ENCODE peak calls at places on chromosomes 11 and 22, in nine cellular contexts. M, C, V, F, W, O, S, Q and N are unnamed samples.
A peak's percentile ranks its signal among the peaks of the same experiment; 100 is the strongest.

GRCh38 chr11:111841370-111842053 is 29.9 kb downstream of the ALG9 start:
- DNase-seq in M (peak; percentile 79), C (peak; percentile 73), V (peak; percentile 84), F (peak; percentile 87), W (peak; percentile 98), O (peak; percentile 71), S (peak; percentile 91), Q (peak; percentile 78), N (peak; percentile 95)

GRCh38 chr11:67300756-67301312 is 2.5 kb upstream of the SSH3 start:
- DNase-seq in M (no peak), C (no peak), V (no peak), F (no peak), W (no peak), O (no peak), S (no peak), Q (no peak), N (no peak)

GRCh38 chr11:119044708-119045107 is 12.3 kb downstream of the HYOU1 start:
- DNase-seq in M (no peak), C (no peak), V (no peak), F (no peak), W (no peak), O (no peak), S (no peak), Q (no peak), N (no peak)

GRCh38 chr11:46674463-46675287 is 25.7 kb downstream of the ARHGAP1 start:
- DNase-seq in M (peak; percentile 22), C (no peak), V (no peak), F (no peak), W (no peak), O (no peak), S (no peak), Q (no peak), N (no peak)

GRCh38 chr22:39242809-39243442 is 1.9 kb downstream of the PDGFB start:
- DNase-seq in M (no peak), C (peak; percentile 71), V (peak; percentile 76), F (no peak), W (no peak), O (no peak), S (no peak), Q (no peak), N (no peak)

GRCh38 chr11:101723371-101723770 is 139.6 kb upstream of the TRPC6 start:
- DNase-seq in M (no peak), C (no peak), V (no peak), F (no peak), W (no peak), O (no peak), S (no peak), Q (no peak), N (no peak)

GRCh38 chr11:75453916-75454655 is 21.1 kb upstream of the KLHL35 start:
- DNase-seq in M (peak; percentile 83), C (no peak), V (no peak), F (peak; percentile 90), W (peak; percentile 66), O (no peak), S (peak; percentile 36), Q (peak; percentile 74), N (no peak)

GRCh38 chr11:122365545-122366380 is 249.7 kb upstream of the BLID start:
- DNase-seq in M (peak; percentile 40), C (no peak), V (no peak), F (no peak), W (no peak), O (no peak), S (no peak), Q (no peak), N (no peak)

GRCh38 chr11:134338654-134339053 is 6.9 kb downstream of the GLB1L2 start:
- DNase-seq in M (no peak), C (no peak), V (no peak), F (no peak), W (no peak), O (no peak), S (peak; percentile 24), Q (no peak), N (no peak)